ENCODE peak calls at places on chromosomes 12 and 14, in four cellular contexts. H, D, O and E are unnamed samples.

GRCh38 chr14:88895116-88895515 is 70.7 kb downstream of the TTC8 start:
- DNase-seq in H (no peak), D (no peak), O (no peak), E (no peak)

GRCh38 chr12:100724071-100724470 is 70.5 kb upstream of the ANO4 start:
- DNase-seq in H (no peak), D (no peak), O (no peak), E (no peak)

GRCh38 chr12:47095446-47096236 is 15.9 kb upstream of the AMIGO2 start:
- DNase-seq in O (no peak), H (no peak), D (no peak), E (no peak)

GRCh38 chr14:53368714-53369191 is 215.6 kb upstream of the DDHD1 start:
- DNase-seq in O (no peak), H (no peak), D (no peak), E (no peak)

GRCh38 chr12:131065279-131065678 is 111.6 kb downstream of the ADGRD1 start:
- DNase-seq in H (no peak), O (no peak), D (no peak), E (no peak)

GRCh38 chr12:112979281-112979680 is 962 bp downstream of the OAS2 start:
- DNase-seq in H (no peak), O (no peak), D (no peak), E (no peak)

GRCh38 chr12:49971141-49971540 is 1.6 kb upstream of the AQP6 start:
- DNase-seq in O (no peak), H (no peak), D (no peak), E (no peak)

GRCh38 chr12:3364226-3364625 is 126.8 kb upstream of the PRMT8 start:
- DNase-seq in D (no peak), O (no peak), H (no peak), E (no peak)

GRCh38 chr14:56490379-56490778 is 89.2 kb upstream of the TMEM260 start:
- DNase-seq in D (no peak), H (peak), O (no peak), E (no peak)

GRCh38 chr14:65528069-65528468 is 115.5 kb downstream of the FUT8 start:
- DNase-seq in D (no peak), H (no peak), O (no peak), E (no peak)

GRCh38 chr12:124381454-124382207 is 86.7 kb downstream of the RFLNA start:
- DNase-seq in O (no peak), H (no peak), D (no peak), E (no peak)

GRCh38 chr12:52246720-52247621 is 13.9 kb downstream of the KRT7 start:
- DNase-seq in H (no peak), O (no peak), D (no peak), E (no peak)

GRCh38 chr14:59482471-59483331 is 1.5 kb downstream of the L3HYPDH start:
- DNase-seq in O (no peak), H (no peak), D (peak), E (no peak)

GRCh38 chr12:130161261-130162231 is 718 bp upstream of the FZD10 start:
- DNase-seq in O (peak), H (peak), D (no peak), E (peak)

GRCh38 chr12:177980-178714 is 35.8 kb downstream of the SLC6A12 start:
- DNase-seq in O (no peak), D (no peak), H (no peak), E (no peak)

GRCh38 chr12:122166422-122167327 is 7.3 kb downstream of the IL31 start:
- DNase-seq in O (no peak), D (no peak), H (no peak), E (no peak)

GRCh38 chr14:97180304-97181200 is 383.4 kb downstream of the VRK1 start:
- DNase-seq in D (no peak), H (no peak), O (no peak), E (no peak)

GRCh38 chr14:29755311-29756052 is 172.2 kb downstream of the PRKD1 start:
- DNase-seq in H (no peak), D (no peak), O (no peak), E (no peak)

GRCh38 chr12:99647453-99647852 is at the start of gene GARIN6:
- DNase-seq in D (no peak), H (no peak), O (no peak), E (no peak)

DNA sequence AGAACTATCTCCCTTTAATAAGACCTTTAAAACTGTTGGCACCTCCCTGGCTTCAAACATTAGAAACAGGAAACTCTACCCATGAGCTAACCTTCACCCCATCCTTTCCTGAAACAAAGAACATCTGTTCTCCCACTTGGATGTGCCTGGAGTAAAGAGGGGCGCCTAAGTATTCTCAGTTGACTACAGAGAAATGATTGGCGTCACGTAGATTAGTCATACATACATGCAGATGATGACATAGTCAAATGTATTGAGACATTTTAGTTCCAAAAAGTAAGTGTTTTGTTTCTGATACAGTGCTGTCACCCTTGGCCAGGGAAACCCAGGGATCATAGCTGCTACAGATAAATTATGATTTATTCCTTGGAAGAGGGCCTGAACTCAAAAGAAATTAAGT is 260.0 kb upstream of the PLEKHG7 start:
- DNase-seq in H (no peak), D (no peak), O (no peak), E (no peak)
- TF ChIP-seq TEAD4 in H (no peak), D (no peak), O (no peak), E (no peak)

GRCh38 chr12:75783093-75783877 is 248.3 kb downstream of the PHLDA1 start:
- DNase-seq in H (no peak), O (no peak), D (no peak), E (no peak)
- TF ChIP-seq TEAD4 in H (no peak), O (no peak), D (no peak), E (no peak)

DNA sequence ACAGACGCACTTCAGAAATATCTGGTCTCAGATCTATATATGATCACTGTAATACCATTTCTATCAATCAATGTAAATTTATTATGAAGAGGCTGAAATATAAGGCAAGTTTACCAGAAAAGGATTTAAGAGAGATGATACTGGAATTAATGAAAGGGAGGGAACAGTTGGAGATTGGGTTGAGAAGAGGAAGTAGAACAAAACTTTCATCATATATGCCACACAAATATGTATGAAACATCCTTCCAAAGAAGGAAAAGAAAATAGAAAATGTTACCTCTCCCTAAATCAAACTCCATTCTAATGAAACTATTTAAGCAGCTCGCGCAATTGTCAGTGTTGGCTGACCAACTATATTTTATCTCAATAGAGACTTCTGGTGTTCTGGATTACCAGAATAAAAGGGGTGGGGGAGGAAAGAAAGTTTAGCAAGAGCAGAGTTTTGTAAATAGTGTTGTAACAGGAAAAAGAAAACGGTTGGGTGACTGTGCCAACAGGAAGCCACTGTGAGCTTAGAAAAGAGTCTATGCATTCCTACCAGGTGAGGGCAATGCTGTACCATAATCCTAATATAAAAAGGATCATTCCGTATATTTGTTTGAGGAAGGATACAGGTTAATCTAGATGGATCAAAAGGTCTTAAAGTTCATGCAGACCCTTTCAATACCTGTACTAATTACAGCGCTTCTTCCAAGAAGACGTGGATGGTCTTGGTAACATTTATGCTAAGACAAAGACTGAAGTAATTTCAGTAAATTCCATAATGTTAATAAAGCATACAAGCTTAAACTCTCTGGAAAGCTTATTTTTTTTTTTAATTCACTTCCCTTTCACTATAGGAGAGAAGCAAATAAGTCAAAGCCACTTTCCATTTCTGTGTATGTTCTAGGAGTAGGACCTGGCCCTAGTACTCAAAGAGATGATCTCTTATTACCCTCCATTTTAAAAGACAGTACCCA is 14.5 kb upstream of the LLPH start:
- DNase-seq in H (peak), O (no peak), D (peak), E (no peak)
- TF ChIP-seq TEAD4 in H (peak), O (peak), D (peak), E (peak)

GRCh38 chr14:75369506-75369905 is 58.3 kb upstream of the JDP2 start:
- DNase-seq in H (no peak), D (no peak), O (no peak), E (no peak)
- TF ChIP-seq TEAD4 in H (no peak), D (no peak), O (no peak), E (no peak)

DNA sequence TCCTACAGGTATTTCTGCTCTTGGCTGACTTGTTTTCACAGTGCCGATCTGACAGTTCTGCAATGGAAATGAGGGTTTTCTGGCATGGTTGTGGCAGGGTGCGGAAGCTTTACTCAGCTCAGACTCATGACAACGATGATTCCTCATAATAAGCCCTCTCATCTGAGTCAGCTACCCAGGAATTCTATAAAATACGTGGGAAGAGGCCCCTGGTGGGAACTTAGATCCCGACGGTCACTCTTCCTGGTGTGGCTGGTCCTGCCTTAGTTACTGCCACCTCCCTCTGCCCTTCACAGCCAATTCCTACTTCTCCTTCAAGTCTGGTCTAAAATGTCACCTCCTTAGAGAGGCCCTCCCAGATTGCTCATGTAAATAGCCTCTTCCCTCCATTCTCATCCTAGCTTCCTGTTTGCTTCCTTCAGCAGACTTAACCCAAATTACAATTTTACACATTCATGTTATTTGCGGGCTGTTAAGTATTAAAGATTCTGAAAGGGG is 104.2 kb upstream of the MAP1LC3B2 start:
- DNase-seq in D (no peak), H (no peak), O (no peak), E (no peak)
- TF ChIP-seq TEAD4 in D (no peak), H (peak), O (no peak), E (no peak)

GRCh38 chr14:61927521-61927920 is 165.3 kb downstream of the SNAPC1 start:
- DNase-seq in D (no peak), O (no peak), H (no peak), E (no peak)
- TF ChIP-seq TEAD4 in D (no peak), O (no peak), H (no peak), E (no peak)

DNA sequence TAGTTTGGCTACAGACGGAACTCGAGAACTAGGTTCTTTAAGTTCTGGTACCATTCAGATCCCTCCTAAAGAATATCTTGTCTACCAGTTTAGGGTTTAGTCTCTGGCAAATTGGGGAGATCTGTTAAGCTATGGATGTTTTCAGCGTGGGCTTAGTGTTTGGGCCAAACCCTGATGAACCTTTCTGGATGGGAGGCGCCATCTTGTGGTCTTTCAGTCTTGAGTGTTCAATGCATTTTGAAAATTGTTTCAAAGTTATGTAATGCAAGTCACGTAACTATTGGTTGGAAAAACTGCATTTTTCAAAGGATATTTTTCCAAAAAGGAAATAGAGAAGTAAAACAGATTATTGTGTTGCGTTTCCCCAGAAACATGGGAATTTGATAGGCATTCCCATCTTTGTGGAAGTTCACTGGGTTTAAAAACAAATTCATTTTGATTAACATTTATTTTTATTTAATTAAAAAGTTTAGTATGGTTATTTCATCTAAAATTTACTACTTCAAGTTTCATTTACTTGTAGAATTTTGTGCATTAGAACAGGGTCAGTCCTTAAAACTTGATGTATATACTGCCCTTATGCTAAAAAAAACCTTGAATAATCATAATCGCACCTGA is 169.0 kb downstream of the PRIMA1 start:
- DNase-seq in D (peak), H (peak), O (no peak), E (peak)
- TF ChIP-seq TEAD4 in D (no peak), H (no peak), O (no peak), E (no peak)

DNA sequence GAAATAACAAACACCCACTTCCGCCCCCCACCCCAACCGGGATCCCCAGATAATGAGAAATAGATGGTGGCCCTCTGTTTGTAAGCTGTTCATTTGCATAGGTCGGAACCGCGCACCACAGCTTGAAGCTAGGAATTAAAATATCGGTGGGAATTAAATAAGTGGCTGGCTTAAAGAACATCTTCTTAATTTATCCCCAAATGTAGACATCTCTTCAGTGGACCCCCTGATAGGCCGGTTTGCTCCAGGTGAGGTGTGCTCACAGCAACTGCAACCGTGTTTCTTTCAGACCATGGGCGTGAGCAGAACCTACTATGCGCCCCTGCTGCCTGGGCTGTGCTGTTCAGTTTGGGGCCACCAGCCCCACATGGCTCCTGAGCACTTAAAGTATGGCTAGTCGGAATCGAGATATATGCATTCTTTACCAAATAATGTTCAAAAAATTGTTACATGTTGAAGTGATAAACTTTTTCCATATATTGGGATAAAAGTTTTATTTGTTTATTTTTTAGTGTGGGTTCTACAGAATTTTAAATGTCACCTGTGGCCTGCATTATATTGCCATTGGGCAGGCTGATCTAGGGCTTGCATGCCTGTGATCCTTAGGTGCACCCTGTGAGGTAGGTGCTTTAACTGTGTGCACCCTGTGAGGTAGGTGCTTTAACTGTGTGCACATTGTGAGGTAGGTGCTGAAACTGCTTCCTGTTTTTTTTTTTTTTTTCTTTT is 821 bp upstream of the DICER1 start:
- DNase-seq in O (no peak), D (peak), H (no peak), E (peak)
- TF ChIP-seq TEAD4 in O (no peak), D (no peak), H (no peak), E (no peak)

GRCh38 chr12:111068281-111068680 is 147.9 kb upstream of the MYL2 start:
- DNase-seq in O (no peak), H (no peak), D (no peak), E (no peak)
- TF ChIP-seq TEAD4 in O (no peak), H (no peak), D (no peak), E (no peak)

GRCh38 chr12:13000935-13001724 is 1.1 kb upstream of the HEBP1 start:
- DNase-seq in H (peak), D (peak), O (no peak), E (peak)
- TF ChIP-seq TEAD4 in H (no peak), D (no peak), O (no peak), E (no peak)